ENCODE peak calls at places on chromosomes 3 and 15, in four cellular contexts. One of them, this sample, is unnamed.

GRCh38 chr3:147521646-147522045 is 112.5 kb downstream of the ZIC1 start:
- DNase-seq in IMR-90: peak; percentile 37
- DNase-seq in left ventricle myocardium inferior: no peak
- DNase-seq in heart left ventricle: no peak
- DNase-seq in this sample: no peak

GRCh38 chr15:58724471-58724870 is 25.0 kb downstream of the ADAM10 start:
- DNase-seq in heart left ventricle: no peak
- DNase-seq in IMR-90: peak; percentile 79
- DNase-seq in left ventricle myocardium inferior: no peak
- DNase-seq in this sample: no peak

GRCh38 chr3:45712434-45713110 is 23.4 kb downstream of the SACM1L start:
- DNase-seq in IMR-90: no peak
- DNase-seq in left ventricle myocardium inferior: no peak
- DNase-seq in heart left ventricle: no peak
- DNase-seq in this sample: no peak

GRCh38 chr15:75597667-75598341 is 18.7 kb upstream of the PTPN9 start:
- DNase-seq in IMR-90: no peak
- DNase-seq in left ventricle myocardium inferior: no peak
- DNase-seq in heart left ventricle: no peak
- DNase-seq in this sample: no peak

GRCh38 chr3:154469585-154469984 is 39.6 kb upstream of the GPR149 start:
- DNase-seq in left ventricle myocardium inferior: no peak
- DNase-seq in IMR-90: no peak
- DNase-seq in heart left ventricle: no peak
- DNase-seq in this sample: no peak

GRCh38 chr3:64674591-64675076 is 13.2 kb downstream of the ADAMTS9 start:
- DNase-seq in left ventricle myocardium inferior: no peak
- DNase-seq in heart left ventricle: no peak
- DNase-seq in IMR-90: no peak
- DNase-seq in this sample: no peak

GRCh38 chr15:66758844-66759243 is 56.8 kb downstream of the SMAD6 start:
- DNase-seq in heart left ventricle: no peak
- DNase-seq in left ventricle myocardium inferior: no peak
- DNase-seq in IMR-90: no peak
- DNase-seq in this sample: no peak

GRCh38 chr3:101279765-101280385 is 40.5 kb downstream of the IMPG2 start:
- DNase-seq in left ventricle myocardium inferior: no peak
- DNase-seq in heart left ventricle: no peak
- DNase-seq in IMR-90: peak; percentile 16
- DNase-seq in this sample: no peak

GRCh38 chr3:182768413-182768812 is 24.9 kb upstream of the ATP11B start:
- DNase-seq in heart left ventricle: no peak
- DNase-seq in IMR-90: no peak
- DNase-seq in left ventricle myocardium inferior: no peak
- DNase-seq in this sample: no peak

GRCh38 chr3:62562596-62562995 is 189.2 kb upstream of the FEZF2 start:
- DNase-seq in IMR-90: peak; percentile 27
- DNase-seq in left ventricle myocardium inferior: no peak
- DNase-seq in heart left ventricle: no peak
- DNase-seq in this sample: no peak

GRCh38 chr15:88865498-88866099 is 29.7 kb downstream of the HAPLN3 start:
- DNase-seq in IMR-90: no peak
- DNase-seq in heart left ventricle: no peak
- DNase-seq in left ventricle myocardium inferior: no peak
- DNase-seq in this sample: no peak

GRCh38 chr3:39515681-39516441 is 48.4 kb downstream of the MOBP start:
- DNase-seq in left ventricle myocardium inferior: no peak
- DNase-seq in IMR-90: no peak
- DNase-seq in heart left ventricle: no peak
- DNase-seq in this sample: no peak

GRCh38 chr3:128247841-128248240 is 94.6 kb downstream of the EEFSEC start:
- DNase-seq in left ventricle myocardium inferior: no peak
- DNase-seq in heart left ventricle: no peak
- DNase-seq in IMR-90: no peak
- DNase-seq in this sample: no peak

GRCh38 chr15:22979069-22979698 is 984 bp downstream of the CYFIP1 start:
- DNase-seq in left ventricle myocardium inferior: peak; percentile 54
- DNase-seq in heart left ventricle: peak; percentile 58
- DNase-seq in IMR-90: peak; percentile 42
- DNase-seq in this sample: peak; percentile 47

GRCh38 chr3:105783631-105784030 is 85.2 kb downstream of the CBLB start:
- DNase-seq in IMR-90: no peak
- DNase-seq in heart left ventricle: no peak
- DNase-seq in left ventricle myocardium inferior: no peak
- DNase-seq in this sample: no peak

GRCh38 chr3:139113231-139113749 is 68.6 kb upstream of the PRR23C start:
- DNase-seq in IMR-90: no peak
- DNase-seq in heart left ventricle: no peak
- DNase-seq in left ventricle myocardium inferior: no peak
- DNase-seq in this sample: no peak

GRCh38 chr3:196712514-196713413 is 587 bp downstream of the PIGX start:
- DNase-seq in IMR-90: peak; percentile 57
- DNase-seq in left ventricle myocardium inferior: peak; percentile 74
- DNase-seq in heart left ventricle: peak; percentile 80
- DNase-seq in this sample: peak; percentile 62

GRCh38 chr3:85842081-85842480 is 883.3 kb downstream of the CADM2 start:
- DNase-seq in left ventricle myocardium inferior: no peak
- DNase-seq in IMR-90: no peak
- DNase-seq in heart left ventricle: no peak
- DNase-seq in this sample: no peak

GRCh38 chr3:47890037-47890831 is 87.3 kb downstream of the DHX30 start:
- DNase-seq in left ventricle myocardium inferior: no peak
- DNase-seq in heart left ventricle: no peak
- DNase-seq in IMR-90: no peak
- DNase-seq in this sample: no peak

GRCh38 chr3:123789760-123790159 is 94.4 kb downstream of the MYLK start:
- DNase-seq in IMR-90: peak; percentile 79
- DNase-seq in left ventricle myocardium inferior: no peak
- DNase-seq in heart left ventricle: no peak
- DNase-seq in this sample: no peak

GRCh38 chr15:27835233-27835939 is 263.7 kb downstream of the OCA2 start:
- DNase-seq in heart left ventricle: no peak
- DNase-seq in IMR-90: no peak
- DNase-seq in left ventricle myocardium inferior: no peak
- DNase-seq in this sample: no peak

GRCh38 chr3:189942948-189943347 is 177.7 kb downstream of the P3H2 start:
- DNase-seq in left ventricle myocardium inferior: no peak
- DNase-seq in heart left ventricle: no peak
- DNase-seq in IMR-90: no peak
- DNase-seq in this sample: no peak

GRCh38 chr3:10008588-10009344 is 17.5 kb upstream of the FANCD2 start:
- DNase-seq in IMR-90: peak; percentile 68
- DNase-seq in left ventricle myocardium inferior: peak; percentile 92
- DNase-seq in heart left ventricle: peak; percentile 90
- DNase-seq in this sample: peak; percentile 90

GRCh38 chr3:100941046-100941445 is 52.2 kb downstream of the ABI3BP start:
- DNase-seq in IMR-90: no peak
- DNase-seq in left ventricle myocardium inferior: peak; percentile 18
- DNase-seq in heart left ventricle: no peak
- DNase-seq in this sample: no peak

GRCh38 chr15:74200871-74201419 is 1.6 kb downstream of the STRA6 start:
- DNase-seq in left ventricle myocardium inferior: no peak
- DNase-seq in heart left ventricle: no peak
- DNase-seq in IMR-90: peak; percentile 52
- DNase-seq in this sample: peak; percentile 35

GRCh38 chr15:29917600-29918597 is 95.6 kb upstream of the TJP1 start:
- DNase-seq in left ventricle myocardium inferior: no peak
- DNase-seq in heart left ventricle: no peak
- DNase-seq in IMR-90: peak; percentile 85
- DNase-seq in this sample: no peak

GRCh38 chr3:182731764-182732163 is 61.5 kb upstream of the ATP11B start:
- DNase-seq in left ventricle myocardium inferior: no peak
- DNase-seq in heart left ventricle: no peak
- DNase-seq in IMR-90: no peak
- DNase-seq in this sample: no peak

DNA sequence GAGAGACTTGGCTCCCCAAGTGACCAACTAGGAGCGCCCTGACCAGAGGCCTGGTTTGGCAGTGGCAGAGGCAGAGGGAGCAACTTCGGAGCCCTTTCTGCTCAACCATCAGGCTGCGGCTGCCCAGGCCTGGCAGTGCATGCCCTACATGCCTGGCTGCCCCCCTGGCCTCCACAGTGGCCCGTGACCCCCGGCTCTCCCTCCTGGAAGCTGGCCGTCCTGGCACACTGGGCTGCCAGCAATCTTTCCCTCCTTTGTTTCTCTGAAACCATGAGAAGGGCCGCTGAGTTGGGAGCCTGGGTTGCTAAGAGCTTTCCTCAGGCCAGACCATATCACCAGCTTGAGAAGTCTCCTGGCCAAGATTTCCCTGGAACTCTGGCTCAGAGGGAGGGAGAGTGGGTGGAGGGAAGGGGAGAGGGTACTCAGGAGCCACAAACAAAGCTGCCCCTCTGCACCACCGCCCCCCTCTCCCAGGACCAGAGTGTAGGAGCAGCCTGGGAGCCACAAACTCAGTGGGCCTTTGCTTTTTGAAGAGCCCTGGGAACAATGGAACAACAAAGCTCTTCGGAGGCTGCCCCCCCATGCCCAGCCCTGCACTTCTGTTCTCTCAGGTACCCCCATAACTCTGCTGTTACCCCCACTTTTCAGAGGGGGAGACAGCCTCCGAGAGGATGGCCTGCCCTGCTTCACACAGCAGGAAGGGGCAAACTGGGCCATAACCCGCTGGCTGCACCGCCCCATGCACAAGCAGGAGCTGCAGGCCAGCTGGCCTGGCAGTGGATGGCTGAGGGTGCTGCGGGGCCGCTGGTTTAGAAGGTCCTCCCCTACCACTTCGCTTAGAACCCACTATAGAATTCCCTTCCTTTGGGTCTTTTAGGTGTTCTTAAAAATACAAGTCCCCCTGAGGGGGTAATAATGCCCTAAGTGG is 11.3 kb downstream of the CORO2B start:
- DNase-seq in left ventricle myocardium inferior: no peak
- DNase-seq in heart left ventricle: no peak
- DNase-seq in IMR-90: no peak
- DNase-seq in this sample: no peak
- H3K4me1 ChIP-seq in left ventricle myocardium inferior: peaks cover 74% of the 10 kb centered on the region
- H3K4me1 ChIP-seq in heart left ventricle: peaks cover 27% of the 10 kb centered on the region
- H3K4me1 ChIP-seq in IMR-90: peaks cover 40% of the 10 kb centered on the region
- H3K4me1 ChIP-seq in this sample: peaks cover 51% of the 10 kb centered on the region

GRCh38 chr3:185448107-185448506 is 50.7 kb downstream of the TMEM41A start:
- DNase-seq in heart left ventricle: no peak
- DNase-seq in IMR-90: no peak
- DNase-seq in left ventricle myocardium inferior: no peak
- DNase-seq in this sample: no peak
- H3K9me3 ChIP-seq in heart left ventricle: no peaks in the 10 kb centered on the region
- H3K9me3 ChIP-seq in IMR-90: no peaks in the 10 kb centered on the region
- H3K9me3 ChIP-seq in left ventricle myocardium inferior: no peaks in the 10 kb centered on the region
- H3K9me3 ChIP-seq in this sample: no peaks in the 10 kb centered on the region

DNA sequence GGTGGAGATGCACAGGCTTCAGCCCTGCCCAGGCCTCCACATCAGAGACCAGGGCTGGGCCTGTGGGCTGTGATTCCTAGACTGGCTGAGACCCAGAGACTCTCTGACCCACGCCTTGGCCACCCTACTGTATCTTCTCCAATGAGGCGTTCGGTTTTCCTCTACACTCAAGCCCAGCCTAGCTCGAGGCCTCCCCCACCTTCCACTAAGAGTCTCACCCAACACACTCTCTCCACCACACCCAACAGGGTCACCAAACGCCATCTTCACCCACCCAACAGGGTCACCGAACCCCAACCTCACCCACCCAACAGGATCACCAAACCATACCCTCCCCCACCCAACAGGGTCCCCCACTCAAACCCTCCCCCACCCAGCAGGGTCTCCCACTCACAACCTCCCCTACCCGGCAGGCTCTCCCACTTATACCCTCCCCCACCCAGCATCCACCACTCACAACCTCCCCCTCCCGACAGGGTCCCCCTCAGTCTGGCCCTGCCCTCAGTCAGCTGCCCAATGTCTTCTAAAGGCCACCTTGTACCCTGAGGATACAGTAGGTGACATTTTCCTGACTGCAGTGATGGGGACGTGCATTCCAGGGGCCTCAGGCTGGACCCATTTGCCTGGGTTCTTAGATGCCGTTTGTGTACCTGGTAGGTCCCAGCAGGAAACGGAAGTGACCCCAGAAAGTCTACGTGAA is 20.4 kb downstream of the CFAP100 start:
- DNase-seq in IMR-90: no peak
- DNase-seq in heart left ventricle: no peak
- DNase-seq in left ventricle myocardium inferior: no peak
- DNase-seq in this sample: no peak
- H3K4me3 ChIP-seq in IMR-90: no peak overlapping the region
- H3K4me3 ChIP-seq in heart left ventricle: no peak overlapping the region
- H3K4me3 ChIP-seq in left ventricle myocardium inferior: no peak overlapping the region
- H3K4me3 ChIP-seq in this sample: no peak overlapping the region

DNA sequence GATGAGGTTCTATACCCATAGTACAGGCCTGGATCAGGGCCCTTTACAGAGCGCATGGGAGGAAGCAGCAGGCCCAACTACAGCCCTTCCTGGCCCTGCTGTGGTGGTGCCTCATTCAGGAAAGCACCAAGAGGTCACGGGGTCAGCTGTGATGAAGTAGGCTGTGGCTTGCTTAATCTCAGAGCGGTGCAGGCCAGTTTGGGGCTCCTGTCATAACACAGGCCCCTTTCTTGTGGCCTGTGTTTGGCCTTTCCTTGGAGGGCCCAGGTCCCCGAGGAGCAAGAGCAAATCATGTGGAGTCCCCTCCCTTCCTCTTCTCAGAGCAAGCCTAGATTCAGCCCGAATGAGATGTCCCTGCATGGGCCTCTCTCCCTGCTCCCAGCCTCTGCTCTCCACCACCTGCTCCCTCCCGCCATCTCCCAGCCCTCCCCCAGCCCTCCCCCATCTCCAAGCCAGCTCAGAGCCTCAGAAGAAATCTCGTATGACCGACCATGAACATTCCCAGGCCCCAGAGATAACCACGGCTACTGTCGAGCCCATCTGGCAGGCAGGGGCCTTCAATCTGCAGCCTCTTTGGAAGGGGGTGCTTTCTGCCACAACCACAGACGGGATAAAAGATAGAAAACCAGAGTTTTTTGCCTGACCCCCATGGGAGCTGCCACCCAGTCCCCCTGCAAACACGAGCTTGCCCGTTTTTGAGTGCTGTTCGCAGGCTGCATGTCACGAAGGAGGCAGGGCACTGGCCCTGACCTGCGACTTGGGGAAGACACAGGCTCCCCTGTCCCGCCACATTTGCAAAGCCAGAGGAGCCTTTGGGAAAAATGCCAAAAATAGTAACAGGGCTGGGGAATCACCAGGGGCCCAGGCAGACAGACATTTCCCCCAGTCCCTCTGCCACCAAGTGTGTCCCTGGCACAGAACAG is 32.3 kb upstream of the DUSP7 start:
- DNase-seq in left ventricle myocardium inferior: no peak
- DNase-seq in heart left ventricle: no peak
- DNase-seq in IMR-90: peak; percentile 88
- DNase-seq in this sample: no peak
- H3K4me1 ChIP-seq in left ventricle myocardium inferior: peaks cover 66% of the 10 kb centered on the region
- H3K4me1 ChIP-seq in heart left ventricle: peaks cover 61% of the 10 kb centered on the region
- H3K4me1 ChIP-seq in IMR-90: peaks cover 45% of the 10 kb centered on the region
- H3K4me1 ChIP-seq in this sample: peaks cover 66% of the 10 kb centered on the region

DNA sequence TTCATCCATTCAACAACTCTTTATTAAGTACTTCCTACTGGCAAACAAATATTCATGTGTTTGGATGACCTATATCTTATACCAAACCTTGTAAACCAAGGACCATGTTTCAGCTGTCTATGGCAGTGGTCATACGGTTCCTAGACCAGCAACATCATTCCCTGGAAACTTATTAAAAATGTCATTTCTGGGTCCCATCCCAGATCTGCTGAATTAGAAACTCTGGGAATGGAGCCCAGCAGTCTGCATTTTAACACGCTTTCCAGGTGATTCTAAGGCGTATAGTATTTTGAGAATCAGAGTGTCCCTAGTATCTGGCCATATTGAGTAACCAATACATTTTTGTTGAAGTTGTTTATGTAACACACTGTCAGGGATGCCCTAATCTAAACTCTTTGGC is 363.4 kb upstream of the LRRC3B start:
- DNase-seq in heart left ventricle: no peak
- DNase-seq in left ventricle myocardium inferior: no peak
- DNase-seq in IMR-90: no peak
- DNase-seq in this sample: no peak
- H3K9me3 ChIP-seq in heart left ventricle: no peaks in the 10 kb centered on the region
- H3K9me3 ChIP-seq in left ventricle myocardium inferior: no peaks in the 10 kb centered on the region
- H3K9me3 ChIP-seq in IMR-90: peaks cover 10% of the 10 kb centered on the region
- H3K9me3 ChIP-seq in this sample: no peaks in the 10 kb centered on the region